ENCODE peak calls at places on chromosomes 16 and 17, in six cellular contexts. One of them, this sample, is unnamed. For H3K27me3, the result is how much of the 10 kb centered on the place peaks cover.

GRCh38 chr16:23949630-23950290 is 114.0 kb downstream of the PRKCB start:
- DNase-seq in H1: no peak
- DNase-seq in mesendoderm: no peak
- DNase-seq in IMR-90: no peak
- DNase-seq in mesenchymal stem cell: no peak
- DNase-seq in neuronal stem cell: no peak
- DNase-seq in this sample: no peak

GRCh38 chr16:23496826-23497542 is 13.3 kb downstream of the GGA2 start:
- DNase-seq in H1: no peak
- DNase-seq in mesendoderm: no peak
- DNase-seq in IMR-90: peak
- DNase-seq in mesenchymal stem cell: peak
- DNase-seq in neuronal stem cell: no peak
- DNase-seq in this sample: no peak

GRCh38 chr17:50483266-50483665 is 4.6 kb downstream of the RSAD1 start:
- DNase-seq in neuronal stem cell: no peak
- DNase-seq in H1: no peak
- DNase-seq in IMR-90: no peak
- DNase-seq in mesendoderm: no peak
- DNase-seq in mesenchymal stem cell: no peak
- DNase-seq in this sample: no peak

GRCh38 chr17:67151717-67152116 is 93.3 kb downstream of the HELZ start:
- DNase-seq in H1: no peak
- DNase-seq in IMR-90: peak
- DNase-seq in mesendoderm: no peak
- DNase-seq in mesenchymal stem cell: no peak
- DNase-seq in neuronal stem cell: no peak
- DNase-seq in this sample: no peak

GRCh38 chr16:66273644-66274334 is 92.7 kb upstream of the CDH5 start:
- DNase-seq in H1: no peak
- DNase-seq in mesenchymal stem cell: no peak
- DNase-seq in neuronal stem cell: no peak
- DNase-seq in IMR-90: peak
- DNase-seq in mesendoderm: peak
- DNase-seq in this sample: peak

GRCh38 chr17:68734202-68734825 is 133.1 kb upstream of the FAM20A start:
- DNase-seq in IMR-90: no peak
- DNase-seq in neuronal stem cell: no peak
- DNase-seq in mesenchymal stem cell: no peak
- DNase-seq in mesendoderm: no peak
- DNase-seq in H1: no peak
- DNase-seq in this sample: no peak

GRCh38 chr16:5709889-5710288 is 612.3 kb upstream of the EEF2KMT start:
- DNase-seq in IMR-90: peak
- DNase-seq in H1: peak
- DNase-seq in mesendoderm: peak
- DNase-seq in neuronal stem cell: peak
- DNase-seq in mesenchymal stem cell: no peak
- DNase-seq in this sample: peak

GRCh38 chr17:75590849-75591721 is 3.5 kb downstream of the MYO15B start:
- DNase-seq in IMR-90: no peak
- DNase-seq in H1: no peak
- DNase-seq in mesendoderm: no peak
- DNase-seq in mesenchymal stem cell: no peak
- DNase-seq in neuronal stem cell: no peak
- DNase-seq in this sample: peak

GRCh38 chr17:68176770-68177169 is 71.1 kb upstream of the AMZ2 start:
- DNase-seq in neuronal stem cell: no peak
- DNase-seq in mesendoderm: no peak
- DNase-seq in mesenchymal stem cell: no peak
- DNase-seq in H1: no peak
- DNase-seq in IMR-90: no peak
- DNase-seq in this sample: no peak

GRCh38 chr17:58205936-58206335 is 13.1 kb downstream of the MKS1 start:
- DNase-seq in mesendoderm: no peak
- DNase-seq in IMR-90: no peak
- DNase-seq in H1: no peak
- DNase-seq in neuronal stem cell: no peak
- DNase-seq in mesenchymal stem cell: no peak
- DNase-seq in this sample: no peak

GRCh38 chr16:82605076-82605475 is 21.7 kb upstream of the CDH13 start:
- DNase-seq in mesendoderm: no peak
- DNase-seq in neuronal stem cell: no peak
- DNase-seq in IMR-90: no peak
- DNase-seq in mesenchymal stem cell: no peak
- DNase-seq in H1: no peak
- DNase-seq in this sample: no peak

GRCh38 chr17:57866319-57866718 is 16.5 kb upstream of the MRPS23 start:
- DNase-seq in IMR-90: no peak
- DNase-seq in mesenchymal stem cell: no peak
- DNase-seq in mesendoderm: no peak
- DNase-seq in neuronal stem cell: no peak
- DNase-seq in H1: no peak
- DNase-seq in this sample: no peak

GRCh38 chr16:15807603-15808009 is 49.2 kb downstream of the MYH11 start:
- DNase-seq in IMR-90: peak
- DNase-seq in neuronal stem cell: no peak
- DNase-seq in mesendoderm: peak
- DNase-seq in mesenchymal stem cell: no peak
- DNase-seq in H1: no peak
- DNase-seq in this sample: peak

GRCh38 chr16:8848939-8849391 is 19.8 kb downstream of the CARHSP1 start:
- DNase-seq in mesendoderm: no peak
- DNase-seq in IMR-90: peak
- DNase-seq in H1: no peak
- DNase-seq in mesenchymal stem cell: peak
- DNase-seq in neuronal stem cell: no peak
- DNase-seq in this sample: peak

GRCh38 chr17:32310927-32311568 is 30.9 kb downstream of the C17orf75 start:
- DNase-seq in neuronal stem cell: no peak
- DNase-seq in mesenchymal stem cell: no peak
- DNase-seq in H1: no peak
- DNase-seq in IMR-90: no peak
- DNase-seq in mesendoderm: no peak
- DNase-seq in this sample: no peak

GRCh38 chr16:61887903-61888302 is 148.3 kb downstream of the CDH8 start:
- DNase-seq in IMR-90: no peak
- DNase-seq in mesenchymal stem cell: peak
- DNase-seq in mesendoderm: peak
- DNase-seq in neuronal stem cell: no peak
- DNase-seq in H1: no peak
- DNase-seq in this sample: no peak

GRCh38 chr17:19313746-19314651 is 48.5 kb downstream of the B9D1 start:
- DNase-seq in neuronal stem cell: no peak
- DNase-seq in IMR-90: no peak
- DNase-seq in H1: no peak
- DNase-seq in mesendoderm: no peak
- DNase-seq in mesenchymal stem cell: no peak
- DNase-seq in this sample: no peak

GRCh38 chr17:17051791-17052461 is 9.7 kb downstream of the MPRIP start:
- DNase-seq in H1: no peak
- DNase-seq in mesendoderm: no peak
- DNase-seq in neuronal stem cell: no peak
- DNase-seq in IMR-90: peak
- DNase-seq in mesenchymal stem cell: peak
- DNase-seq in this sample: peak

GRCh38 chr17:68614718-68615117 is 13.6 kb upstream of the FAM20A start:
- DNase-seq in IMR-90: no peak
- DNase-seq in mesenchymal stem cell: no peak
- DNase-seq in H1: no peak
- DNase-seq in neuronal stem cell: no peak
- DNase-seq in mesendoderm: no peak
- DNase-seq in this sample: no peak

GRCh38 chr17:39981207-39982068 is 831 bp downstream of the PSMD3 start:
- DNase-seq in neuronal stem cell: no peak
- DNase-seq in mesendoderm: peak
- DNase-seq in mesenchymal stem cell: peak
- DNase-seq in IMR-90: no peak
- DNase-seq in H1: no peak
- DNase-seq in this sample: no peak

GRCh38 chr17:14427914-14428639 is 127.2 kb downstream of the HS3ST3B1 start:
- DNase-seq in neuronal stem cell: no peak
- DNase-seq in H1: no peak
- DNase-seq in IMR-90: no peak
- DNase-seq in mesendoderm: no peak
- DNase-seq in mesenchymal stem cell: no peak
- DNase-seq in this sample: no peak

GRCh38 chr17:38338535-38338934 is 5.2 kb downstream of the GPR179 start:
- DNase-seq in mesenchymal stem cell: no peak
- DNase-seq in neuronal stem cell: no peak
- DNase-seq in IMR-90: no peak
- DNase-seq in H1: no peak
- DNase-seq in mesendoderm: no peak
- DNase-seq in this sample: no peak

GRCh38 chr17:18015603-18016002 is 23.4 kb downstream of the ATPAF2 start:
- DNase-seq in mesendoderm: no peak
- DNase-seq in neuronal stem cell: no peak
- DNase-seq in mesenchymal stem cell: no peak
- DNase-seq in H1: no peak
- DNase-seq in IMR-90: no peak
- DNase-seq in this sample: no peak

GRCh38 chr16:30715777-30716445 is 16.9 kb downstream of the SRCAP start:
- DNase-seq in H1: no peak
- DNase-seq in neuronal stem cell: no peak
- DNase-seq in mesendoderm: no peak
- DNase-seq in mesenchymal stem cell: peak
- DNase-seq in IMR-90: peak
- DNase-seq in this sample: no peak

GRCh38 chr17:16872836-16873653 is 98.9 kb downstream of the TNFRSF13B start:
- DNase-seq in H1: no peak
- DNase-seq in mesenchymal stem cell: peak
- DNase-seq in neuronal stem cell: peak
- DNase-seq in mesendoderm: peak
- DNase-seq in IMR-90: no peak
- DNase-seq in this sample: peak

DNA sequence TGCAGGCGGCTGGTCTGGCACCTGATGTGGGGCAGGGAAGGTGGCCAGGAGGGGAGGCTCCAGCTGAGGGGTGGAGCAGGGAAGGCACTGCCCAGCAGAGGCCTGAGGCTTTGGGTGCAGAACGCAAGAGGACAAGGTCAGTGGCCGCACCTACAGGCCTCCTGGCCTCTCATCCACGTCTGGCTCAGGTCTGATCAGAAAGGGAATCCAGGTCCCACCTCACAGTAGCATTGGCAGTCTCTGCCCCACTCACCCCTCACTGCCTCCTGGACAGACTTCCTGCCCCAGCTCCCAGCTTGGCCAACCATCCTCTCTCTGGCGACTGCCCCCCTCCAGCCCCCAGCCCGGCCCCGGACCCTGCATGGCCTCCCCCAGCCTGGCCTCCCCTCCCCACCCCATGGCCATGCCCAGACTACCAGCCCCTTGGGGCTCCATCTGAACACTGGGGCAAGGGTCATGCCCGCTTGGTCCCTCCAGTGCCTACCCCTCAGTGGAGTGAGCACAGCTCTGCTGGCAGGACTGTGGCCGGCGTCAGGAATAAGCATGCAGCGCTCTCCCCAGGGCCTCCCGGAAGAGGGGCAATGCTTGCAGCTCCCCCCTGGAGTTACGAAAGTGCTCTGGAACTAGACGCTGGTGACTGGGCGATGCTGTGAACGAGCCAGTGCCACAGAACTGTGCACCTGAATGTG is 4.6 kb downstream of the UTS2R start:
- DNase-seq in mesendoderm: no peak
- DNase-seq in mesenchymal stem cell: no peak
- DNase-seq in H1: no peak
- DNase-seq in neuronal stem cell: no peak
- DNase-seq in IMR-90: no peak
- DNase-seq in this sample: no peak
- H3K27me3 ChIP-seq in mesendoderm: under half
- H3K27me3 ChIP-seq in mesenchymal stem cell: half or more
- H3K27me3 ChIP-seq in H1: under half
- H3K27me3 ChIP-seq in neuronal stem cell: under half
- H3K27me3 ChIP-seq in IMR-90: half or more
- H3K27me3 ChIP-seq in this sample: under half

GRCh38 chr16:9996191-9996590 is 186.0 kb downstream of the GRIN2A start:
- DNase-seq in IMR-90: no peak
- DNase-seq in mesenchymal stem cell: no peak
- DNase-seq in neuronal stem cell: no peak
- DNase-seq in mesendoderm: no peak
- DNase-seq in H1: no peak
- DNase-seq in this sample: no peak

GRCh38 chr16:10003486-10003885 is 178.7 kb downstream of the GRIN2A start:
- DNase-seq in neuronal stem cell: no peak
- DNase-seq in mesendoderm: no peak
- DNase-seq in mesenchymal stem cell: no peak
- DNase-seq in H1: no peak
- DNase-seq in IMR-90: no peak
- DNase-seq in this sample: no peak

DNA sequence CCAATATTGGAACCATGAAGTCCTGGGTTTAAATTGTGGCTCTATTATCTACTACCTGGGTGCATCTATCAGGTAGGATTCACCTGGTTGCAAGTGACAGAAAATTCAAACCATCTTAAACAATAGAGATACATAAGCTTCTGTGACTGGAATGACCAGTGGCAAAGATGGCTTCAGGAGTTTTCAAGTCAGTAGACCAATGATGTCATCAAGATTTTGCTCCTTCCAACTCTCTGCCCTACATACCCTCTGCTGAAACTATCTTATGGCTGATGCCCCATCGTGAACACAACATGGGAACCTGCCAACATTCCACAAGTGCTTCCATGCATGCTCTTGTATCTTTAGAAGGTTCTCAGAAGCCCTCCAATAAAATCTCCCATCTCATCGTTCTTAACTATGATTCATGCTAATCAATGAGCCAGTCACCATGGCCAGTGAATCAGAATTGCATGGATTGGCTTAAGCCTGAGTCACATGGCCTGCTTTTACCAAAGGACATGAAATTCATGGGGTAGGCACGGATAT is 180.9 kb downstream of the GRIN2A start:
- DNase-seq in mesenchymal stem cell: no peak
- DNase-seq in neuronal stem cell: no peak
- DNase-seq in mesendoderm: no peak
- DNase-seq in IMR-90: no peak
- DNase-seq in H1: no peak
- DNase-seq in this sample: no peak
- H2BK15ac ChIP-seq in mesenchymal stem cell: no peak
- H2BK15ac ChIP-seq in neuronal stem cell: no peak
- H2BK15ac ChIP-seq in mesendoderm: no peak
- H2BK15ac ChIP-seq in IMR-90: no peak
- H2BK15ac ChIP-seq in H1: no peak
- H2BK15ac ChIP-seq in this sample: no peak

DNA sequence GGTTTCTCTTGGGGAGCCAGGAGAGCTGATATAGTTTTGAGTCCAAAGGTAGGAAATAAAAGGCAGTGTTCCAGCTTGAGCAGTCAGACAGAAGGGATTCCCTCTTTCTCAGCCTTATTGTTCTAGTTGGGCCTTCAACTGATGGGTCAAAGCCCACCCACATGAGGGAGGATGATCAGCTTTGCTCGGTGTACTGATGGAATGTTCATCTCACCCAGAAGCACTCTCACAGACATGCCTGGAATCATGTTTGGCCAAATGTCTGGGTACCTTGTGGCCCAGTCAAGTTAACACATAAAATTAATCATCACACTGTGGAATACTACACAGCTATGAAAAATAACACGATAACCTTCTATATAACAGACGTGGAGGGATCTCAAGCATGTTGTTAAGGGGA is 23.1 kb upstream of the KCNG4 start:
- DNase-seq in H1: no peak
- DNase-seq in mesenchymal stem cell: no peak
- DNase-seq in mesendoderm: no peak
- DNase-seq in neuronal stem cell: no peak
- DNase-seq in IMR-90: no peak
- DNase-seq in this sample: no peak
- H3K27me3 ChIP-seq in H1: under half
- H3K27me3 ChIP-seq in mesenchymal stem cell: half or more
- H3K27me3 ChIP-seq in mesendoderm: under half
- H3K27me3 ChIP-seq in neuronal stem cell: under half
- H3K27me3 ChIP-seq in IMR-90: under half
- H3K27me3 ChIP-seq in this sample: under half

GRCh38 chr17:55479903-55480302 is 31.3 kb downstream of the SMIM36 start:
- DNase-seq in mesenchymal stem cell: no peak
- DNase-seq in H1: no peak
- DNase-seq in IMR-90: no peak
- DNase-seq in neuronal stem cell: no peak
- DNase-seq in mesendoderm: peak
- DNase-seq in this sample: no peak
- H2BK15ac ChIP-seq in mesenchymal stem cell: no peak
- H2BK15ac ChIP-seq in H1: no peak
- H2BK15ac ChIP-seq in IMR-90: no peak
- H2BK15ac ChIP-seq in neuronal stem cell: no peak
- H2BK15ac ChIP-seq in mesendoderm: no peak
- H2BK15ac ChIP-seq in this sample: no peak